ENCODE peak calls at places on chromosome 7, in five cellular contexts. G is hepatocyte, C is cardiac fibroblast, X is astrocyte of the spinal cord, V is HAP-1. P is an unnamed sample.

GRCh38 chr7:108079291-108080057 is 50.7 kb downstream of the LAMB4 start:
- DNase-seq in C (peak; percentile 86), X (peak; percentile 92), G (peak; percentile 17), V (no peak), P (peak; percentile 90)

GRCh38 chr7:48053823-48054222 is 18.5 kb downstream of the C7orf57 start:
- DNase-seq in V (no peak), C (no peak), G (no peak), X (no peak), P (no peak)

GRCh38 chr7:37117261-37117660 is 331.4 kb downstream of the ELMO1 start:
- DNase-seq in V (no peak), C (no peak), X (no peak), G (no peak), P (no peak)

GRCh38 chr7:2810682-2811471 is 33.2 kb downstream of the GNA12 start:
- DNase-seq in X (no peak), V (no peak), C (no peak), G (no peak), P (no peak)

GRCh38 chr7:158863611-158864506 is 7.5 kb downstream of the DYNC2I1 start:
- DNase-seq in C (peak; percentile 80), G (peak; percentile 86), X (peak; percentile 64), V (peak; percentile 70), P (peak; percentile 83)

GRCh38 chr7:2824678-2825461 is 19.2 kb downstream of the GNA12 start:
- DNase-seq in C (no peak), G (no peak), V (no peak), X (no peak), P (no peak)

GRCh38 chr7:113100091-113100723 is 13.6 kb upstream of the GPR85 start:
- DNase-seq in G (peak; percentile 73), V (no peak), X (peak; percentile 40), C (peak; percentile 49), P (no peak)

GRCh38 chr7:1912472-1913289 is 242.6 kb downstream of the ELFN1 start:
- DNase-seq in C (peak; percentile 92), V (no peak), G (peak; percentile 53), X (peak; percentile 91), P (peak; percentile 92)

GRCh38 chr7:123067814-123068213 is 72.3 kb upstream of the TAS2R16 start:
- DNase-seq in X (no peak), G (no peak), C (no peak), V (no peak), P (no peak)

GRCh38 chr7:83365746-83366145 is 203.1 kb upstream of the PCLO start:
- DNase-seq in V (no peak), G (no peak), X (peak; percentile 18), C (peak; percentile 22), P (peak; percentile 34)

GRCh38 chr7:123580406-123581161 is 21.0 kb upstream of the ASB15 start:
- DNase-seq in C (peak; percentile 74), G (peak; percentile 65), V (peak; percentile 44), X (peak; percentile 56), P (peak; percentile 64)

GRCh38 chr7:69631131-69631530 is 32.9 kb downstream of the AUTS2 start:
- DNase-seq in G (no peak), V (no peak), C (no peak), X (no peak), P (no peak)

GRCh38 chr7:133582766-133583523 is 330.1 kb downstream of the EXOC4 start:
- DNase-seq in G (no peak), C (peak; percentile 93), X (peak; percentile 84), V (no peak), P (peak; percentile 55)

GRCh38 chr7:17774701-17775288 is 165.5 kb downstream of the SNX13 start:
- DNase-seq in V (no peak), X (no peak), G (no peak), C (no peak), P (no peak)

GRCh38 chr7:82163586-82163985 is 280.0 kb downstream of the CACNA2D1 start:
- DNase-seq in G (no peak), V (no peak), X (no peak), C (no peak), P (no peak)

GRCh38 chr7:101066141-101066857 is 19.0 kb upstream of the TRIM56 start:
- DNase-seq in C (no peak), V (peak; percentile 53), X (peak; percentile 62), G (no peak), P (no peak)
- H3K4me3 ChIP-seq in C (no peak overlapping the region), V (no peak overlapping the region), X (no peak overlapping the region), G (no peak overlapping the region), P (no peak overlapping the region)

DNA sequence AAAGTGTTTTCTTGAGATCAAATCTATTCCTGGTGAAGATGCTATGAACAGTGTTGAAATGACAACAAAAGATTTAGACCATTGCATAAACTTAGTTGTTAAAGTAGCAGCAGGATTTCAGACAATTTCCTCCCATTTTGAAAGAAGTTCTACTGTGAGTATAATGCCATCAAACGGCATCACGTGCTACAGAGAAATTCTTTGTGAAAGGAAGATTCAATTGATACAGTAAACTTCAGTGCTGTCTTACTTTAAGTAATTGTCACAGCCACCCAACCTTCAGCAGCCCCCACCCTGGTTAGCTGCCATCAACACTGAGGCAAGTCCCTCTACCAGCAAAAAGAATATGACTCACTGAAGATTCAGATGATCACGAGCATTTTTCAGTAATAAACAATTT is 115.2 kb downstream of the TES start:
- DNase-seq in V (no peak), C (no peak), G (no peak), X (no peak), P (no peak)
- H3K4me3 ChIP-seq in V (no peak overlapping the region), C (no peak overlapping the region), G (no peak overlapping the region), X (no peak overlapping the region), P (no peak overlapping the region)

GRCh38 chr7:155381852-155382801 is 75.8 kb upstream of the EN2 start:
- DNase-seq in C (no peak), G (no peak), V (no peak), X (no peak), P (no peak)
- H3K4me3 ChIP-seq in C (no peak overlapping the region), G (no peak overlapping the region), V (no peak overlapping the region), X (no peak overlapping the region), P (no peak overlapping the region)

DNA sequence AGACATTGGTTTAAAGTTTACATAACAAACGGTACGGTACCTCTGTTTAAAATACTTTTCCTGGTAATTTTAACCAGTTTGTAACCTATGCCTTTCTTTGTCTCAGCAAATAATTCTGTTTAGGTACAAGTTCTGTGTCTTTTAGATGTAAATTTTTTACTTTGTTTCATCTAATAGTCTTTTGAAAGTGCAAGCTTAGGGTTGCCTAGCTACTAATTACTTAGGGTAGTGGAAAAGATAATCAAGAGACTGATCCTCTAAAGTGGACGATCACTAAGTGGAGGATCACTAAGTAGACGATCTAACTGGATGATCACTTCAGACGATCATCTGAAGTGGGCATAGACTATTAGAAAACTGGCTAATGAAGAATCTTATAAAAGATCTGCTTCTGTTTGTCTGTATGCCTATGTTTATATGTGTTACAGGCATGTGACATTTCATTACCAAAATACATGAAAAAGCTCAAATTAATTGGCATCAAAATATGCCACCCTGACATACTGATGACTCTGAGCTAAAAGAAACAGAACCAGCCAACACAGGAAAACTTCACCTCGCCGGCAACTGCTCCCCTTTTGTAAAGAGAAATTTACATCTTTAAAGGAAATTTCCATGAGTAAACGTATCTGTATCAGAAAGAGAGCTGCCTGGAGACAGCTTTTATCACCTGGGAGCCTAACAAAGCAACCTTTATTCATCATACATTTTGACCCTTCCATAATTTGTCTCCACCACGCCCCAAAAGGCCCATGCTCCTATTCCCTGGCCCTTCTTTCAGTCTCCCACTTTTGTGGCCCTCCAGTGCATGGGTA is 15.9 kb upstream of the FKBP9 start:
- DNase-seq in V (peak; percentile 81), C (peak; percentile 19), G (no peak), X (peak; percentile 13), P (no peak)
- H3K4me3 ChIP-seq in V (peak overlapping the region; percentile 66), C (peak overlapping the region; percentile 74), G (peak overlapping the region; percentile 65), X (peak overlapping the region; percentile 70), P (peak overlapping the region; percentile 89)

GRCh38 chr7:26859720-26860119 is 4.7 kb downstream of the SKAP2 start:
- DNase-seq in X (no peak), C (no peak), V (no peak), G (no peak), P (no peak)

GRCh38 chr7:26858735-26859134 is 5.7 kb downstream of the SKAP2 start:
- DNase-seq in V (peak; percentile 16), G (no peak), C (no peak), X (no peak), P (no peak)

GRCh38 chr7:26857170-26857533 is 7.2 kb downstream of the SKAP2 start:
- DNase-seq in X (no peak), G (no peak), V (no peak), C (no peak), P (no peak)

GRCh38 chr7:26857534-26858228 is 6.7 kb downstream of the SKAP2 start:
- DNase-seq in G (peak; percentile 7), V (peak; percentile 76), C (peak; percentile 8), X (peak; percentile 82), P (peak; percentile 7)

DNA sequence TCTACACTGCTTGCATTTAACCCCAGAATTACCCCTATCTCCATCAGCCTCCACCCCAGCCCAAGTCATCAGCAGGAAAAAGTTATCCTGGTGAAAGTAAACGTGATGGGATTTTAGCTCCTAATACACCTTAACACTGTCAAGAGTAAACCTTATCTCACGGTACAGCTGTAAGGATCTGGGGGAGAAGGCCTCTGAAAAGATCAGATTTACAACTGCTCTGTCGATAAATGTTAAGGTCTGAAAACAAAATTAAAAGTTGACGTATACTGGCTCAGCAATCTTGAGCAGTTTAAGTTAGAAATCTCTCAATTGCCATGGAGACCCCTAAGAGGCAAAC is 6.2 kb downstream of the SKAP2 start:
- DNase-seq in X (peak; percentile 36), V (no peak), G (no peak), C (no peak), P (no peak)
- H3K4me3 ChIP-seq in X (peak overlapping the region; percentile 36), V (peak overlapping the region; percentile 31), G (no peak overlapping the region), C (no peak overlapping the region), P (no peak overlapping the region)

DNA sequence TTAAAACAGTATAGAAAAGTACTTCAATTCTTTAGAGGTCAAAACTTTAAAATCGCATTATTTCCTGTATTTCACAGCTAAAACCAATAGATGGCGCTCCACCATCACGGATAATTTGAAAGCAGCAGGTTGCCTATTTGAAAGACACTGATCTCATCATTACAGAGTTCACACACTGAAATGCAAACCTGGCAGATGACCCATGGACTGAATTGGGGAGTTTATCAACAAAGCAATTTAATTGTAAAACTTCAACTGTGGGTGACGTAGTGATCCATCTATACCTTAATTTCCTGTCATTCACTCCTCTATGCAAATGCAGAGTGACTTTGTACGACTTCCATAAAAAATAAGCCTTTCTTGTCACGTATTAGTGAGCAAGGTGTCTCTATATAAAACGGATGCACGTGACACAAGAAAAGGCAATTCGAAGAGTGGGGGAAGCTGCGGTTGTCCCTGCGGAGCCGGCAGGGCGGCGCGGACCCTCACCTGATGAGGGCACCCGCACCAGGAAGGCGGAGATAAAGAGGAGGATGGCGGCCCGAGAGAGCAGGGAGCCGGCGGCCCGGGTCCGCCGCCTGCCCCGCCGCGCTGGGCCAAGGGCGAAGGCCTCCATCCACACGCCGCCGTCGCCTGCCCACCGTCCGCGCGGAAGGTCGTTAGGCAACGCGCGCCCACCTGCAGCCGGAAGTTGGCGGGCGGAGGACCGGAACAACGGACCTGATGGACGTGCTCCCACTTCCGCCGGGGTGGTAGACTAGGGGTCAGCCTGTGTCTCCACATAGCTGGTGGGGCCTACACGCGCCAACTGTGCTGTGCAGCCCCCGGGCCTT is at the start of gene ZPBP:
- DNase-seq in G (peak; percentile 64), C (peak; percentile 47), X (peak; percentile 40), V (peak; percentile 35), P (peak; percentile 28)
- H3K4me3 ChIP-seq in G (peak within 1 kb of the TSS; percentile 1), C (peak within 1 kb of the TSS; percentile 11), X (peak within 1 kb of the TSS; percentile 10), V (no peak within 1 kb of the TSS), P (no peak within 1 kb of the TSS)

DNA sequence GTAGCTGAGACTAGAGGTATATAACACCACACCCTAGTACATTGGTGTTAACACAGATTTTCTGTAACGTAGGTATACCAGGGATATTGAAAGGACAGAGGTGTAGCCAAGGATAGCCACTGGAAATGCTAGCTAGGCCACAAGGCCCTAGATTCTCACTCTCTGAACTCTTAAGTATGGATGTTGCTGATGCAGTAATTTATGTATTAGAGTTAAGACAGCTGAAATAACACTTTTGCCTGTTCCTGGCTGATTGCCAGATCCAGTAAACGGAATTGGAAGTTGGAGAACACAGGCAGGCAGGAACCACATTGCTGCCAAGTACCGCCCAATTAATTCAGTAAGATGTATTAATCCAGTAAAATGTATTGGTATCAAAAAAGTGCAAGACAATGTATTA is 1.8 kb downstream of the CALU start:
- DNase-seq in X (peak; percentile 46), G (no peak), C (peak; percentile 62), V (no peak), P (peak; percentile 61)
- H3K4me3 ChIP-seq in X (peak overlapping the region; percentile 97), G (no peak overlapping the region), C (peak overlapping the region; percentile 98), V (peak overlapping the region; percentile 95), P (peak overlapping the region; percentile 74)